ENCODE peak calls at places on chromosomes 12 and 14, in nine cellular contexts. N is upper lobe of right lung, V is RWPE1, D is left ventricle myocardium inferior, S is WERI-Rb-1, J is thoracic aorta, X is IMR-90, H is H9, E is tibial nerve. W is an unnamed sample.

GRCh38 chr12:13152281-13152680 is 44.2 kb upstream of the EMP1 start:
- DNase-seq in N (no peak), V (no peak), D (peak; percentile 67), S (no peak), J (no peak), X (no peak), H (no peak), E (peak; percentile 60), W (no peak)

GRCh38 chr14:105856676-105857222 is 330.4 kb downstream of the TMEM121 start:
- DNase-seq in N (no peak), V (no peak), D (no peak), S (no peak), J (no peak), X (no peak), H (no peak), E (no peak), W (peak; percentile 52)

GRCh38 chr12:23949212-23950010 is at the start of gene SOX5:
- DNase-seq in N (peak; percentile 67), V (no peak), D (peak; percentile 34), S (peak; percentile 70), J (no peak), X (peak; percentile 68), H (peak; percentile 61), E (peak; percentile 28), W (no peak)

GRCh38 chr14:94021416-94022157 is 4.6 kb upstream of the OTUB2 start:
- DNase-seq in N (no peak), V (no peak), D (peak; percentile 3), S (no peak), J (no peak), X (no peak), H (no peak), E (no peak), W (no peak)

GRCh38 chr14:23362200-23362599 is 2.8 kb downstream of the EFS start:
- DNase-seq in N (no peak), V (no peak), D (no peak), S (no peak), J (no peak), X (peak; percentile 45), H (no peak), E (no peak), W (peak; percentile 17)

GRCh38 chr12:30877110-30877875 is 49.3 kb upstream of the TSPAN11 start:
- DNase-seq in N (peak; percentile 72), V (no peak), D (no peak), S (no peak), J (no peak), X (no peak), H (no peak), E (no peak), W (no peak)

GRCh38 chr14:94074534-94074933 is 6.5 kb downstream of the DDX24 start:
- DNase-seq in N (no peak), V (no peak), D (no peak), S (no peak), J (no peak), X (no peak), H (no peak), E (no peak), W (no peak)

GRCh38 chr14:23034498-23035302 is at the start of gene PSMB5:
- DNase-seq in N (peak; percentile 92), V (peak; percentile 95), D (peak; percentile 89), S (peak; percentile 92), J (peak; percentile 73), X (peak; percentile 96), H (peak; percentile 95), E (peak; percentile 79), W (peak; percentile 95)

GRCh38 chr14:22194669-22195068 is 394.4 kb downstream of the DAD1 start:
- DNase-seq in N (no peak), V (no peak), D (no peak), S (no peak), J (no peak), X (peak; percentile 4), H (no peak), E (no peak), W (no peak)

GRCh38 chr12:113232787-113233585 is 11.7 kb downstream of the TPCN1 start:
- DNase-seq in N (no peak), V (no peak), D (peak; percentile 52), S (no peak), J (no peak), X (no peak), H (peak; percentile 95), E (no peak), W (no peak)

GRCh38 chr14:33714527-33715222 is 236.2 kb downstream of the EGLN3 start:
- DNase-seq in N (no peak), V (no peak), D (no peak), S (no peak), J (no peak), X (no peak), H (no peak), E (no peak), W (no peak)

GRCh38 chr12:43436597-43436996 is 115.4 kb downstream of the ADAMTS20 start:
- DNase-seq in N (no peak), V (no peak), D (no peak), S (no peak), J (no peak), X (no peak), H (no peak), E (no peak), W (no peak)

GRCh38 chr12:12870454-12870853 is 20.9 kb upstream of the GPRC5A start:
- DNase-seq in N (no peak), V (peak; percentile 60), D (no peak), S (no peak), J (no peak), X (peak; percentile 100), H (no peak), E (no peak), W (no peak)

GRCh38 chr12:32548691-32549412 is 130.2 kb upstream of the DNM1L start:
- DNase-seq in N (no peak), V (no peak), D (no peak), S (no peak), J (peak; percentile 25), X (peak; percentile 79), H (no peak), E (peak; percentile 23), W (no peak)

DNA sequence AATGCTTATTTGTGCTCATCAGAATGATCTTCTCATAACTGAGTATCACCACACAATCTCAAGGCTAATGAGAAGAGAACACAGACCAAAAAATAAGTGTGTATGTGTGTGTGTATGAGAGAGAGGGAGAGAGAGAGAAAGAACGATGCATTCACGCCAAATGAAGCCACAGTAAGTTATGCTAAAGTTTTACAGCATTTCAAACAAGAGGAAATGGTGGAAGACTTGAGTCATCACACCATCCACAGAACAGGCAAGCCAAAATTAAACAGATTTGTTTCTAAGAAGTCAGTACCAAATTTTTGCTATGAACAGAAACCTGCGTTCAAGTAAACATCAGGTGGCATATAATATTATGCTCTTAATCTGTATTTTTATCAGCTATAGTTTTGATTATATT is 141.2 kb downstream of the MED13L start:
- DNase-seq in N (no peak), V (no peak), D (no peak), S (no peak), J (no peak), X (peak; percentile 85), H (no peak), E (no peak), W (no peak)
- TF ChIP-seq CTCF in N (no peak), V (no peak), D (no peak), S (no peak), J (no peak), X (no peak), H (no peak), E (no peak), W (no peak)

GRCh38 chr14:56603648-56604047 is 24.1 kb downstream of the TMEM260 start:
- DNase-seq in N (no peak), V (no peak), D (no peak), S (no peak), J (no peak), X (no peak), H (no peak), E (no peak), W (no peak)

DNA sequence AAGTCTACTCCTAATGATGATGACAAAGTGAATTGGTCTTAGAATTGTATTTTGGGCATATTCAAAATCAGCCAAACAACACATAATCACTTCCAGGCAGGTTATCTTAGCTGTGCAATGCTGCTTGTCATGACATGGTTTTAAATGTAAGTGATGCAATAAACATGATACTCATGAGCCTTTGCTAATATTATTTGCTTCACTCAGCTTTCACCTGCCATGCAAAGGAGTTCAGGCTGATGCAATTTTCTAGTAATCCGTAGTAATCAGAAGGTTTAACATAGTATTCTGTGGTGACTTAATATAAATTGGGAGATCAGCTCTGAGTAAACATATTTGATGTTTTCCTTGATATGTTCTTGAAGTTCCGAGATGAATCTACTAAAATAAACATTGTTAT is 29.1 kb downstream of the TMEM260 start:
- DNase-seq in N (no peak), V (peak; percentile 9), D (no peak), S (no peak), J (no peak), X (peak; percentile 25), H (no peak), E (no peak), W (no peak)
- H3K27ac ChIP-seq in N (no peak overlapping the region), V (no peak overlapping the region), D (no peak overlapping the region), S (no peak overlapping the region), J (no peak overlapping the region), X (no peak overlapping the region), H (no peak overlapping the region), E (no peak overlapping the region), W (no peak overlapping the region)

DNA sequence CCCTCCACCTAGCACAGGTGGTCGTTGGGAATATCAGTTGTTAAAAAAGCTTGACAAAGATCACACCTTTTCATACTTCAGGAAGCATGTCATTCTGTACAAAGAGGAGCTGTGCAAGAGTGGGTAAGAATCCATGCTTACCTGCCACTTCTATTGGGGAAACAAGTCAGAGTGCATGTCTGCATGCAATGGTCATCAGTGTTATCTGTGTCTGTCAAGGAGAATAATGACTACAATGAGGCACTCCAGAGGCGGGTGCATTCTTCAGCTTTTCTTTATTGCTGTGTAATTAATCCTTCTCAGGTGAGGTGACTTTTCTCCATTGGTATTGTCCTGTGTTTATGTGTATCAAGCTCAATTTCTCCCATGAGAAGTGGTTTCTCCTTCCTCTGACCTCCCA is 24.4 kb downstream of the KCNA5 start:
- DNase-seq in N (no peak), V (no peak), D (no peak), S (no peak), J (no peak), X (no peak), H (no peak), E (no peak), W (no peak)
- TF ChIP-seq CTCF in N (no peak), V (no peak), D (no peak), S (no peak), J (no peak), X (no peak), H (no peak), E (no peak), W (no peak)

GRCh38 chr14:80606347-80606772 is 335.2 kb downstream of the CEP128 start:
- DNase-seq in N (no peak), V (no peak), D (no peak), S (no peak), J (no peak), X (no peak), H (no peak), E (no peak), W (no peak)

GRCh38 chr14:80609055-80609454 is 332.5 kb downstream of the CEP128 start:
- DNase-seq in N (no peak), V (no peak), D (no peak), S (no peak), J (no peak), X (no peak), H (no peak), E (no peak), W (no peak)

GRCh38 chr14:80608563-80608962 is 333.0 kb downstream of the CEP128 start:
- DNase-seq in N (no peak), V (no peak), D (no peak), S (no peak), J (no peak), X (no peak), H (no peak), E (no peak), W (no peak)

GRCh38 chr14:80605536-80605935 is 336.0 kb downstream of the CEP128 start:
- DNase-seq in N (no peak), V (no peak), D (no peak), S (no peak), J (no peak), X (no peak), H (no peak), E (no peak), W (no peak)

GRCh38 chr14:80607430-80608200 is 333.9 kb downstream of the CEP128 start:
- DNase-seq in N (no peak), V (no peak), D (no peak), S (no peak), J (no peak), X (no peak), H (no peak), E (no peak), W (no peak)
- H3K27ac ChIP-seq in N (no peak overlapping the region), V (no peak overlapping the region), D (peak overlapping the region; percentile 72), S (no peak overlapping the region), J (no peak overlapping the region), X (no peak overlapping the region), H (no peak overlapping the region), E (no peak overlapping the region), W (no peak overlapping the region)